ENCODE peak calls at places on chromosomes 13 and 19, in six cellular contexts. H is SK-N-SH, A is A549, Y is ovary, U is tibial nerve, S is suprapubic skin. C is an unnamed sample.

GRCh38 chr19:3027981-3028304 is 1.1 kb downstream of the TLE2 start:
- DNase-seq in H (no peak), A (no peak), Y (no peak), S (no peak), U (no peak), C (no peak)

GRCh38 chr19:51366999-51367564 is 894 bp upstream of the ETFB start:
- DNase-seq in A (no peak), S (peak), H (peak), U (no peak), Y (no peak), C (peak)

GRCh38 chr13:48126944-48127814 is 32.3 kb upstream of the MED4 start:
- DNase-seq in U (peak), S (no peak), Y (peak), H (peak), A (peak), C (no peak)

GRCh38 chr13:26327905-26328304 is 74.0 kb downstream of the CDK8 start:
- DNase-seq in A (no peak), H (no peak), Y (no peak), S (no peak), U (no peak), C (no peak)

GRCh38 chr13:30766957-30767603 is 31.7 kb downstream of the ALOX5AP start:
- DNase-seq in H (no peak), A (no peak), S (no peak), U (no peak), Y (no peak), C (no peak)

GRCh38 chr13:107459430-107459829 is 755.9 kb downstream of the LIG4 start:
- DNase-seq in H (no peak), A (no peak), S (no peak), U (no peak), Y (no peak), C (no peak)

GRCh38 chr19:16824658-16825311 is 4.4 kb upstream of the SIN3B start:
- DNase-seq in Y (no peak), U (no peak), S (no peak), H (no peak), A (no peak), C (no peak)

GRCh38 chr19:35566738-35567137 is 3.3 kb upstream of the ATP4A start:
- DNase-seq in H (no peak), A (no peak), S (no peak), Y (no peak), U (no peak), C (no peak)

GRCh38 chr13:110187501-110188161 is 119.3 kb downstream of the COL4A1 start:
- DNase-seq in S (no peak), U (no peak), A (no peak), H (peak), Y (no peak), C (no peak)

GRCh38 chr13:87235621-87236020 is 435.6 kb upstream of the SLITRK5 start:
- DNase-seq in A (no peak), H (no peak), Y (no peak), S (no peak), U (no peak), C (no peak)

GRCh38 chr19:50768289-50768688 is 2.0 kb upstream of the GPR32 start:
- DNase-seq in S (no peak), Y (no peak), A (no peak), U (no peak), H (no peak), C (no peak)

GRCh38 chr19:13876834-13877233 is at the start of gene NANOS3:
- DNase-seq in U (no peak), Y (no peak), H (peak), S (no peak), A (no peak), C (no peak)

GRCh38 chr19:13873776-13874515 is 3.0 kb upstream of the NANOS3 start:
- DNase-seq in H (peak), Y (no peak), U (no peak), A (no peak), S (no peak), C (peak)

GRCh38 chr19:13872695-13873389 is 4.1 kb upstream of the NANOS3 start:
- DNase-seq in A (peak), S (no peak), Y (no peak), U (no peak), H (peak), C (peak)

GRCh38 chr19:13877303-13877702 is 369 bp downstream of the NANOS3 start:
- DNase-seq in A (no peak), H (no peak), U (no peak), S (no peak), Y (no peak), C (peak)

DNA sequence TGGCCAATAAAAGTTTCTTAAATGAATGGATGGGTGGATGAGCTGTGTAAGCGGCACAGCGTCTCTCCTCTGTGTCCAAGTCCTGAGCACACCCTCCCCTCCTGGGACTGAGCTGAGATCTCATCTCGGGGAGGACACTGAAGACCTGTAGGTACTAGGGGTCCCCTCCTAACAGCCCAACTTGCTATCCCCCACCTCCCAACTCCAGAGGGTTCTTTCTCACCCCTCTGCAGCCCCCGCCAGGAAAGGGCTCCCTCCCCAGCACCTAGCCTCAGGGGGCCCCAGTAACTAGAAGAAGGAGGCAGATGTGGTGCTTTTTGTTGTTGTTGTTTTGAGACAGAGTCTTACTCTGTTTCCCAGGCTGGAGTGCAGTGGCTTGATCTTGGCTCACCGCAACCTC is 1.1 kb upstream of the NANOS3 start:
- DNase-seq in U (no peak), A (no peak), H (peak), Y (no peak), S (no peak), C (no peak)
- TF ChIP-seq EP300 in U (no peak), A (no peak), H (no peak), Y (no peak), S (no peak), C (no peak)

GRCh38 chr13:111326981-111327642 is 6.7 kb downstream of the TEX29 start:
- DNase-seq in H (no peak), S (peak), Y (no peak), A (no peak), U (no peak), C (peak)

GRCh38 chr13:111324736-111325135 is 4.3 kb downstream of the TEX29 start:
- DNase-seq in U (no peak), Y (no peak), S (peak), A (no peak), H (no peak), C (no peak)

GRCh38 chr13:111325146-111325890 is 4.9 kb downstream of the TEX29 start:
- DNase-seq in H (peak), S (peak), Y (no peak), U (no peak), A (no peak), C (peak)

GRCh38 chr13:111326621-111326965 is 6.2 kb downstream of the TEX29 start:
- DNase-seq in A (no peak), U (no peak), H (no peak), Y (no peak), S (no peak), C (no peak)

DNA sequence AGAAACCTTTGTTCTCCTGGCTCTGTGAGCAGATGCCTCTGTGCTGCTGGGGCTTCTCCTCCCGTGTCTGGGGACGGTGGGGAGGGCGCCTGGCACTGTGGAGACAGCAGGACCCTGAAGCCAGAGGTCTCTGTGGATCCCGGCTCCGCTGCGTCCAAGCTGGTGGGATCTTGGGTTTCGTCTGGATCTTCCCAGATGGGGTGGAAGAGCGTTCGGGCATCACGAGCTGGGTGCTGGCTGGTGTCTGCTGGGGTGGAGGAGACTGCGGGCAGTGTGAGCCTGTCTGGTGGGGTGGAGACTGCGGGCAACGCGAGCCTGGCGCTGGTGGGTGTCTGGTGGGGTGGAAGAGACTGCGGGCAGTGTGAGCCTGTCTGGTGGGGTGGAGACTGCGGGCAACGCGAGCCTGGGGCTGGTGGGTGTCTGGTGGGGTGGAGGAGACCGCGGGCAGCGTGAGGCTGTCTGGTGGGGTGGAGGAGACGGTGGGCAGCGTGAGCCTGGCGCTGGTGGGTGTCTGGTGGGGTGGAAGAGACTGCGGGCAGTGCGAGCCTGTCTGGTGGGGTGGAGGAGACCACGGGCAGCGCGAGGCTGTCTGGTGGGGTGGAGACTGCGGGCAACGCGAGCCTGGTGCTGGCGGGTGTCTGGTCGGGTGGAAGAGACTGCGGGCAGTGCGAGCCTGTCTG is 5.6 kb downstream of the TEX29 start:
- DNase-seq in U (no peak), A (no peak), Y (no peak), S (peak), H (no peak), C (no peak)
- TF ChIP-seq EP300 in U (no peak), A (no peak), Y (no peak), S (no peak), H (no peak), C (no peak)

GRCh38 chr19:508204-509150 is 1.2 kb downstream of the TPGS1 start:
- DNase-seq in S (no peak), H (no peak), U (no peak), A (no peak), Y (no peak), C (no peak)

GRCh38 chr19:507286-508203 is at the start of gene TPGS1:
- DNase-seq in U (peak), S (no peak), Y (peak), H (peak), A (peak), C (peak)

GRCh38 chr19:510606-511100 is 3.4 kb downstream of the TPGS1 start:
- DNase-seq in A (peak), U (no peak), H (peak), Y (no peak), S (peak), C (peak)

GRCh38 chr19:504634-505033 is 2.7 kb upstream of the TPGS1 start:
- DNase-seq in S (no peak), U (no peak), Y (no peak), H (no peak), A (no peak), C (no peak)

DNA sequence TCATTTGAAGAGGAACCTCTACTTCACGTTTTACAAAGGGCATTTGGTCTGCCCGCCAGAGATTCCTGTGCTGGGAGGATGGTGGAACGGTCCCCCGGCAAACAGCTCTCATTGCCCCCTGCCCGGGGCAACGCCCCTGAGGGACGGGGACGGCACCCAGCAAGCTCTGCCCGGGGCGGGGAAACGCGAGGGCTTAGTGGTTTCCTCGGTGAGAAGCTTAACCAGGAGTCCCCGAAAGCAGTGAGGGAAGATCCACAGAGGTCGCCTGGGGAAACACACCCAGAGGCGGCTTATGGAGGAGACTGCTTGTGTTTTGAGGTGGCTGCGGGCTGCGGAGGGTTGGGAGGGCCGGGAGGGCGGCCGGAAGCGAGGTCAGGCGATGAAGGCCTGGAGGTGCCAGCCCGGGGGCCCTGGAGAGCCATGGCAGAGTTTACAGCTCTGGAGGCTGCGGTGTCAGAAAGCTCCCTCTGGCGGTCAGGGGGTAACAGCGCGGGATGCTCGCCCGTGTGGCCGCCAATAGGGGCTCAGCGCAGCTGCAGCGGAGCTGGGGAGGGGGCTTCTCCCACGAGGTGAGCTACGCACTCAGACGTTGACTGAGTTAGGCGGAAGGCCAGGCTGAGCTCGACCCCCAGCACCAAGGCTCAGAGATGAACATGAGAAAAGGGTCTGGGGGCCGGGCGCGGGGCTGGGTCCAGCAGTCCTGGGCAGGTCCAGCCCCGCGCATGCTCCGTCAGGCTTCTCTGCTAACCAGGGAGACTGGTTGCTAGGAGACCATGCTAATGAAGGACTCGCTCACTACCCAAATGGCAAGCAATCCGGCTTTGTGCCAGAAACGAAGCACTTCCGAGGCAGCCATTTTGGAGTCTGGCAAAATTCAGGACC is 652 bp upstream of the TPGS1 start:
- DNase-seq in Y (peak), A (peak), S (peak), H (peak), U (peak), C (peak)
- TF ChIP-seq EP300 in Y (no peak), A (no peak), S (no peak), H (no peak), U (no peak), C (no peak)

GRCh38 chr13:105341758-105342157 is 1193.7 kb downstream of the EFNB2 start:
- DNase-seq in S (no peak), Y (no peak), U (no peak), A (no peak), H (peak), C (no peak)

GRCh38 chr13:105343134-105343806 is 1192.2 kb downstream of the EFNB2 start:
- DNase-seq in H (no peak), S (no peak), A (no peak), U (no peak), Y (no peak), C (no peak)

GRCh38 chr13:105341256-105341655 is 1194.2 kb downstream of the EFNB2 start:
- DNase-seq in A (no peak), Y (no peak), U (no peak), H (no peak), S (no peak), C (no peak)

GRCh38 chr13:105340061-105340606 is 1195.3 kb downstream of the EFNB2 start:
- DNase-seq in U (no peak), S (no peak), H (peak), Y (no peak), A (no peak), C (no peak)

DNA sequence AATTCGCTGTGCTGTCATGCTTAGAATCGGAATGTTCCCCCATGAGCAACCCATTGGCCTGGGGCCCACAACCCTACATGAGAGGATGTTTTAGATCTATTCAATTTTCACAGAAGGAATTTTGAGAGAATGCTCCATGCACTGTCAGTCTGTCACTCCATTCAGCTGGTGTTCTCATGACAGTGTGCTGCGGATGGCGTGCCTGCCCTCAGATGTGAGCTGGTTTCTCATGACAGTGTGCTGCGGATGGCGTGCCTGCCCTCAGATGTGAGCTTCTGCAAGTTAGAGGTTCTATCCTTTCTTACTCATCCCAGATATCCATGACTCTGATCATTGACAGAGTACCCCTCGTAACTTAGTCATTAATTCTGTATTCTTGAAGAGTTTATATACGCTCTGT is 1193.0 kb downstream of the EFNB2 start:
- DNase-seq in U (no peak), Y (no peak), S (no peak), H (no peak), A (no peak), C (no peak)
- TF ChIP-seq EP300 in U (no peak), Y (no peak), S (no peak), H (no peak), A (no peak), C (no peak)

DNA sequence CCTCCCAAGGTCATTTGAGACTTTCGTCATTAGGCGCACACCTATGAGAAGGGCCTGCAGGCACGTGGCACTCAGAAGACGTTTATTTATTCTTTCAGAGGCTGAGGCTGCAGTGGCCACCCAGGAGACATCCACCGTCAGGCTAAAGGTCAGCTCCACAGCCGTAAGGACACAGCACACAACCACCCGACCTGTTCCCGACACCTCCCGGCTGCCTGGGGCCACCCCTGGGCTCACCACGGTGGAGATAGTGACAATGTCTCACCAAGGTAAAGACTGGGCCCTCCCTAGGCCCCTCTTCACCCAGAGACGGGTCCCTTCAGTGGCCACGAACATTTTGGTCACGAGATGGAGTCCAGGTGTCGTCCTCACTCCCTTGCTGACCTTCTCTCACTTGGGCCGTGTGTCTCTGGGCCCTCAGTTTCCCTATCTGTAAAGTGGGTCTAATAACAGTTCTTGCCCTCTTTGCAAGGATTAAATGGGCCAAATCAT is 32.5 kb downstream of the SPC24 start:
- DNase-seq in S (no peak), H (no peak), U (no peak), A (no peak), Y (no peak), C (no peak)
- TF ChIP-seq EP300 in S (no peak), H (no peak), U (no peak), A (no peak), Y (no peak), C (no peak)

GRCh38 chr13:24922390-24923304 is 158.7 kb downstream of the RNF17 start:
- DNase-seq in A (peak), Y (peak), H (peak), S (peak), U (peak), C (peak)

GRCh38 chr13:24921003-24921402 is 157.0 kb downstream of the RNF17 start:
- DNase-seq in H (no peak), Y (no peak), S (no peak), A (no peak), U (no peak), C (no peak)

GRCh38 chr13:24921881-24922280 is 157.9 kb downstream of the RNF17 start:
- DNase-seq in S (no peak), H (no peak), U (no peak), Y (no peak), A (no peak), C (no peak)

GRCh38 chr13:24925318-24926231 is 161.6 kb downstream of the RNF17 start:
- DNase-seq in H (no peak), S (no peak), A (no peak), U (no peak), Y (no peak), C (no peak)

DNA sequence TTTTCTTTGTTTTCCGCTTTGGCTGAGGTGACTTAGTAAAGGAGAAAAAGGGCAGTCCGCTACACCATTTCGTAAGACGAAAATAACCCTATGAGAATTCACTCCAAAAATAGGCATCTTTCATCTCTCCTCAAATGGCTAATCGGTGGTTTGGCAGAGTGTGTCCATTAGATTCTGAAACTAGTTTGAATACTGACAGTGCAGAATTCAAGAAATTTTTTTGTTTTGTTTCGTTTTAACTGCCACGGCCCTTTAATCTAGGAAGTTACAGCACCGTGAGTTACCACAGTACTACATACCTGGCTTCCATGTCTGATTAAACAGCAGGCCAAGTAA is 159.3 kb downstream of the RNF17 start:
- DNase-seq in A (no peak), H (peak), S (no peak), U (peak), Y (no peak), C (no peak)
- TF ChIP-seq EP300 in A (no peak), H (no peak), S (no peak), U (no peak), Y (no peak), C (no peak)

GRCh38 chr19:1052349-1052967 is 12.6 kb downstream of the ABCA7 start:
- DNase-seq in S (no peak), U (no peak), H (no peak), Y (no peak), A (no peak), C (no peak)

GRCh38 chr19:1051791-1052190 is 11.9 kb downstream of the ABCA7 start:
- DNase-seq in Y (no peak), S (no peak), H (no peak), U (no peak), A (no peak), C (no peak)

GRCh38 chr19:1055028-1055425 is 11.9 kb upstream of the ARHGAP45 start:
- DNase-seq in Y (no peak), U (no peak), H (no peak), S (no peak), A (no peak), C (no peak)

GRCh38 chr19:1054102-1055027 is 12.6 kb upstream of the ARHGAP45 start:
- DNase-seq in A (no peak), U (no peak), S (no peak), H (no peak), Y (no peak), C (no peak)

GRCh38 chr19:1053176-1054101 is 13.5 kb upstream of the ARHGAP45 start:
- DNase-seq in A (no peak), H (no peak), U (no peak), Y (no peak), S (no peak), C (peak)
- TF ChIP-seq EP300 in A (no peak), H (no peak), U (no peak), Y (no peak), S (no peak), C (no peak)

C was measured in upper lobe of left lung.